ENCODE peak calls at places on chromosomes 5 and 9, in ten cellular contexts. One of them, this sample, is unnamed.

GRCh38 chr5:137491121-137491520 is 8.0 kb downstream of the SPOCK1 start:
- DNase-seq in stomach: no peak
- DNase-seq in prostate gland: no peak
- DNase-seq in transverse colon: no peak
- DNase-seq in HepG2: no peak
- DNase-seq in suprapubic skin: no peak
- DNase-seq in K562: no peak
- DNase-seq in HCT116: no peak
- DNase-seq in esophagus muscularis mucosa: no peak
- DNase-seq in breast epithelium: no peak
- DNase-seq in this sample: no peak

GRCh38 chr9:128148509-128149000 is 698 bp upstream of the LCN2 start:
- DNase-seq in stomach: no peak
- DNase-seq in prostate gland: no peak
- DNase-seq in transverse colon: no peak
- DNase-seq in HepG2: no peak
- DNase-seq in suprapubic skin: peak; percentile 55
- DNase-seq in K562: peak; percentile 30
- DNase-seq in HCT116: no peak
- DNase-seq in esophagus muscularis mucosa: no peak
- DNase-seq in breast epithelium: no peak
- DNase-seq in this sample: peak; percentile 65

GRCh38 chr5:56314536-56314935 is 81.4 kb upstream of the ANKRD55 start:
- DNase-seq in stomach: no peak
- DNase-seq in prostate gland: no peak
- DNase-seq in transverse colon: no peak
- DNase-seq in HepG2: peak; percentile 21
- DNase-seq in suprapubic skin: no peak
- DNase-seq in K562: peak; percentile 72
- DNase-seq in HCT116: no peak
- DNase-seq in esophagus muscularis mucosa: no peak
- DNase-seq in breast epithelium: no peak
- DNase-seq in this sample: no peak

GRCh38 chr9:125996671-125997509 is 249.7 kb downstream of the PBX3 start:
- DNase-seq in stomach: no peak
- DNase-seq in prostate gland: no peak
- DNase-seq in transverse colon: no peak
- DNase-seq in HepG2: no peak
- DNase-seq in suprapubic skin: peak; percentile 22
- DNase-seq in K562: no peak
- DNase-seq in HCT116: no peak
- DNase-seq in esophagus muscularis mucosa: no peak
- DNase-seq in breast epithelium: no peak
- DNase-seq in this sample: no peak

GRCh38 chr9:15524845-15525455 is 14.2 kb upstream of the PSIP1 start:
- DNase-seq in stomach: no peak
- DNase-seq in prostate gland: no peak
- DNase-seq in transverse colon: no peak
- DNase-seq in HepG2: no peak
- DNase-seq in suprapubic skin: no peak
- DNase-seq in K562: no peak
- DNase-seq in HCT116: no peak
- DNase-seq in esophagus muscularis mucosa: no peak
- DNase-seq in breast epithelium: no peak
- DNase-seq in this sample: no peak

GRCh38 chr5:21919417-21920022 is 933.6 kb downstream of the CDH12 start:
- DNase-seq in stomach: no peak
- DNase-seq in prostate gland: no peak
- DNase-seq in transverse colon: no peak
- DNase-seq in HepG2: peak; percentile 14
- DNase-seq in suprapubic skin: no peak
- DNase-seq in K562: peak; percentile 12
- DNase-seq in HCT116: no peak
- DNase-seq in esophagus muscularis mucosa: no peak
- DNase-seq in breast epithelium: no peak
- DNase-seq in this sample: no peak

GRCh38 chr5:76384189-76384588 is 18.9 kb upstream of the IQGAP2 start:
- DNase-seq in stomach: peak; percentile 86
- DNase-seq in prostate gland: no peak
- DNase-seq in transverse colon: no peak
- DNase-seq in HepG2: peak; percentile 46
- DNase-seq in suprapubic skin: no peak
- DNase-seq in K562: no peak
- DNase-seq in HCT116: no peak
- DNase-seq in esophagus muscularis mucosa: no peak
- DNase-seq in breast epithelium: no peak
- DNase-seq in this sample: no peak

GRCh38 chr9:84991506-84991855 is 322.0 kb downstream of the NTRK2 start:
- DNase-seq in stomach: no peak
- DNase-seq in prostate gland: no peak
- DNase-seq in transverse colon: no peak
- DNase-seq in HepG2: no peak
- DNase-seq in suprapubic skin: no peak
- DNase-seq in K562: no peak
- DNase-seq in HCT116: no peak
- DNase-seq in esophagus muscularis mucosa: no peak
- DNase-seq in breast epithelium: no peak
- DNase-seq in this sample: no peak

GRCh38 chr9:27572566-27572917 is 739 bp downstream of the C9orf72 start:
- DNase-seq in stomach: peak; percentile 57
- DNase-seq in prostate gland: peak; percentile 58
- DNase-seq in transverse colon: peak; percentile 64
- DNase-seq in HepG2: peak; percentile 30
- DNase-seq in suprapubic skin: no peak
- DNase-seq in K562: peak; percentile 9
- DNase-seq in HCT116: no peak
- DNase-seq in esophagus muscularis mucosa: peak; percentile 94
- DNase-seq in breast epithelium: no peak
- DNase-seq in this sample: no peak

GRCh38 chr5:56763711-56764466 is 51.5 kb upstream of the MAP3K1 start:
- DNase-seq in stomach: no peak
- DNase-seq in prostate gland: peak; percentile 43
- DNase-seq in transverse colon: peak; percentile 25
- DNase-seq in HepG2: peak; percentile 26
- DNase-seq in suprapubic skin: no peak
- DNase-seq in K562: peak; percentile 32
- DNase-seq in HCT116: no peak
- DNase-seq in esophagus muscularis mucosa: no peak
- DNase-seq in breast epithelium: peak; percentile 76
- DNase-seq in this sample: peak; percentile 89

GRCh38 chr5:141826674-141827073 is 51.5 kb downstream of the PCDH1 start:
- DNase-seq in stomach: no peak
- DNase-seq in prostate gland: no peak
- DNase-seq in transverse colon: no peak
- DNase-seq in HepG2: no peak
- DNase-seq in suprapubic skin: no peak
- DNase-seq in K562: no peak
- DNase-seq in HCT116: no peak
- DNase-seq in esophagus muscularis mucosa: no peak
- DNase-seq in breast epithelium: no peak
- DNase-seq in this sample: peak; percentile 52

GRCh38 chr5:142013734-142014495 is 1.1 kb upstream of the GNPDA1 start:
- DNase-seq in stomach: no peak
- DNase-seq in prostate gland: no peak
- DNase-seq in transverse colon: peak; percentile 45
- DNase-seq in HepG2: peak; percentile 68
- DNase-seq in suprapubic skin: peak; percentile 75
- DNase-seq in K562: peak; percentile 43
- DNase-seq in HCT116: no peak
- DNase-seq in esophagus muscularis mucosa: peak; percentile 93
- DNase-seq in breast epithelium: no peak
- DNase-seq in this sample: no peak

GRCh38 chr5:138466900-138467710 is 1.8 kb downstream of the EGR1 start:
- DNase-seq in stomach: peak; percentile 52
- DNase-seq in prostate gland: no peak
- DNase-seq in transverse colon: peak; percentile 51
- DNase-seq in HepG2: no peak
- DNase-seq in suprapubic skin: no peak
- DNase-seq in K562: no peak
- DNase-seq in HCT116: no peak
- DNase-seq in esophagus muscularis mucosa: no peak
- DNase-seq in breast epithelium: no peak
- DNase-seq in this sample: peak; percentile 82

GRCh38 chr9:135775911-135776310 is 73.9 kb downstream of the KCNT1 start:
- DNase-seq in stomach: no peak
- DNase-seq in prostate gland: no peak
- DNase-seq in transverse colon: no peak
- DNase-seq in HepG2: no peak
- DNase-seq in suprapubic skin: no peak
- DNase-seq in K562: no peak
- DNase-seq in HCT116: no peak
- DNase-seq in esophagus muscularis mucosa: no peak
- DNase-seq in breast epithelium: no peak
- DNase-seq in this sample: no peak

GRCh38 chr9:95852059-95853032 is 23.1 kb upstream of the ERCC6L2 start:
- DNase-seq in stomach: no peak
- DNase-seq in prostate gland: no peak
- DNase-seq in transverse colon: no peak
- DNase-seq in HepG2: no peak
- DNase-seq in suprapubic skin: no peak
- DNase-seq in K562: peak; percentile 38
- DNase-seq in HCT116: no peak
- DNase-seq in esophagus muscularis mucosa: no peak
- DNase-seq in breast epithelium: no peak
- DNase-seq in this sample: no peak

GRCh38 chr5:155200608-155201007 is 187.1 kb downstream of the KIF4B start:
- DNase-seq in stomach: no peak
- DNase-seq in prostate gland: no peak
- DNase-seq in transverse colon: no peak
- DNase-seq in HepG2: no peak
- DNase-seq in suprapubic skin: no peak
- DNase-seq in K562: no peak
- DNase-seq in HCT116: no peak
- DNase-seq in esophagus muscularis mucosa: no peak
- DNase-seq in breast epithelium: no peak
- DNase-seq in this sample: no peak

GRCh38 chr5:16952968-16953671 is 17.0 kb upstream of the MYO10 start:
- DNase-seq in stomach: no peak
- DNase-seq in prostate gland: no peak
- DNase-seq in transverse colon: no peak
- DNase-seq in HepG2: peak; percentile 13
- DNase-seq in suprapubic skin: no peak
- DNase-seq in K562: no peak
- DNase-seq in HCT116: no peak
- DNase-seq in esophagus muscularis mucosa: no peak
- DNase-seq in breast epithelium: no peak
- DNase-seq in this sample: no peak

GRCh38 chr5:16953729-16954128 is 17.6 kb upstream of the MYO10 start:
- DNase-seq in stomach: no peak
- DNase-seq in prostate gland: no peak
- DNase-seq in transverse colon: no peak
- DNase-seq in HepG2: no peak
- DNase-seq in suprapubic skin: no peak
- DNase-seq in K562: no peak
- DNase-seq in HCT116: no peak
- DNase-seq in esophagus muscularis mucosa: no peak
- DNase-seq in breast epithelium: no peak
- DNase-seq in this sample: no peak

GRCh38 chr5:16957305-16958165 is 21.4 kb upstream of the MYO10 start:
- DNase-seq in stomach: no peak
- DNase-seq in prostate gland: no peak
- DNase-seq in transverse colon: no peak
- DNase-seq in HepG2: no peak
- DNase-seq in suprapubic skin: no peak
- DNase-seq in K562: no peak
- DNase-seq in HCT116: no peak
- DNase-seq in esophagus muscularis mucosa: no peak
- DNase-seq in breast epithelium: no peak
- DNase-seq in this sample: no peak
- TF ChIP-seq POLR2AphosphoS5 in stomach: no peak
- TF ChIP-seq POLR2AphosphoS5 in prostate gland: no peak
- TF ChIP-seq POLR2AphosphoS5 in transverse colon: no peak
- TF ChIP-seq POLR2AphosphoS5 in HepG2: no peak
- TF ChIP-seq POLR2AphosphoS5 in suprapubic skin: no peak
- TF ChIP-seq POLR2AphosphoS5 in K562: no peak
- TF ChIP-seq POLR2AphosphoS5 in HCT116: no peak
- TF ChIP-seq POLR2AphosphoS5 in esophagus muscularis mucosa: no peak
- TF ChIP-seq POLR2AphosphoS5 in breast epithelium: no peak
- TF ChIP-seq POLR2AphosphoS5 in this sample: no peak

GRCh38 chr9:6413365-6414263 is 615 bp downstream of the UHRF2 start:
- DNase-seq in stomach: peak; percentile 42
- DNase-seq in prostate gland: peak; percentile 17
- DNase-seq in transverse colon: peak; percentile 41
- DNase-seq in HepG2: no peak
- DNase-seq in suprapubic skin: peak; percentile 75
- DNase-seq in K562: peak; percentile 21
- DNase-seq in HCT116: no peak
- DNase-seq in esophagus muscularis mucosa: no peak
- DNase-seq in breast epithelium: no peak
- DNase-seq in this sample: peak; percentile 93
- H3K4me1 ChIP-seq in stomach: peaks cover 25% of the 10 kb centered on the region
- H3K4me1 ChIP-seq in prostate gland: no peaks in the 10 kb centered on the region
- H3K4me1 ChIP-seq in transverse colon: peaks cover 36% of the 10 kb centered on the region
- H3K4me1 ChIP-seq in HepG2: peaks cover 50% of the 10 kb centered on the region
- H3K4me1 ChIP-seq in suprapubic skin: peaks cover 34% of the 10 kb centered on the region
- H3K4me1 ChIP-seq in K562: peaks cover 5% of the 10 kb centered on the region
- H3K4me1 ChIP-seq in HCT116: peaks cover 18% of the 10 kb centered on the region
- H3K4me1 ChIP-seq in esophagus muscularis mucosa: peaks cover 28% of the 10 kb centered on the region
- H3K4me1 ChIP-seq in breast epithelium: no peaks in the 10 kb centered on the region
- H3K4me1 ChIP-seq in this sample: peaks cover 56% of the 10 kb centered on the region

DNA sequence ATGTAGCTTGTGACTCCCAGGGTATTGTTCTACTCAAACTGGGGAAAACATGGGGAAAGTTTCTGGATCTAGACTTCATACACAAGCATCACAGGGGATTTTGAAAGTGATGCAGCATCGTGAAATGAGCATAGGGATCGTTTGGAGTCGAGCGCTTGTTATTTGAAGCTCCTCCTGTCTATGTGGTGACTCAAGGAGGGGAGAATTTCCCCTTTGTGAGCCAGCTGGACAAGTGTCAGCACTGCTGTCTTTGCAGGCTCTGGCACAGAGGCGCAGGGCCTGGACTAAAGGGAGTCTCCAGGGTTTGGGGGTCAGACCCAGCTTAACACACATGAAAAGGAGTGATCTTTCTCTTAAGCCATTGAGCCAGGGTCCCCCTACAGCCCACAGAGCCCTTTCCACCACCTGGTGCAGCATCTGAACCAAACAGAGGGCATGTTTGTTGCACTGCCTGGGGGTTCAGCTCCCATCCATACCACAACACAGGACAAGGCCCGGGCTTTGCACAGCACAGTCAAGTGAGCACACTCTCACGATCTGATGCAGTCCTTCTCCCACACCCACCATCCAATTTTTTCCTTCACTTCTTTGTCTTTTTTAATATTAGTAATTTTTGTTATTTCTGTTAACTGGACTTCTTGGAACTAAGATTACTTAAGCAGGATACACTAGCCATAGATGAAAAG is 50.9 kb downstream of the IRF1 start:
- DNase-seq in stomach: no peak
- DNase-seq in prostate gland: peak; percentile 72
- DNase-seq in transverse colon: peak; percentile 66
- DNase-seq in HepG2: no peak
- DNase-seq in suprapubic skin: peak; percentile 82
- DNase-seq in K562: no peak
- DNase-seq in HCT116: no peak
- DNase-seq in esophagus muscularis mucosa: peak; percentile 94
- DNase-seq in breast epithelium: peak; percentile 62
- DNase-seq in this sample: no peak
- TF ChIP-seq POLR2AphosphoS5 in stomach: peak; percentile 55
- TF ChIP-seq POLR2AphosphoS5 in prostate gland: peak; percentile 58
- TF ChIP-seq POLR2AphosphoS5 in transverse colon: peak; percentile 48
- TF ChIP-seq POLR2AphosphoS5 in HepG2: no peak
- TF ChIP-seq POLR2AphosphoS5 in suprapubic skin: no peak
- TF ChIP-seq POLR2AphosphoS5 in K562: no peak
- TF ChIP-seq POLR2AphosphoS5 in HCT116: no peak
- TF ChIP-seq POLR2AphosphoS5 in esophagus muscularis mucosa: peak; percentile 75
- TF ChIP-seq POLR2AphosphoS5 in breast epithelium: no peak
- TF ChIP-seq POLR2AphosphoS5 in this sample: peak; percentile 42

GRCh38 chr5:72380491-72381274 is 60.5 kb downstream of the PTCD2 start:
- DNase-seq in stomach: no peak
- DNase-seq in prostate gland: no peak
- DNase-seq in transverse colon: no peak
- DNase-seq in HepG2: no peak
- DNase-seq in suprapubic skin: no peak
- DNase-seq in K562: no peak
- DNase-seq in HCT116: no peak
- DNase-seq in esophagus muscularis mucosa: no peak
- DNase-seq in breast epithelium: no peak
- DNase-seq in this sample: no peak
- H3K4me1 ChIP-seq in stomach: no peaks in the 10 kb centered on the region
- H3K4me1 ChIP-seq in prostate gland: no peaks in the 10 kb centered on the region
- H3K4me1 ChIP-seq in transverse colon: no peaks in the 10 kb centered on the region
- H3K4me1 ChIP-seq in HepG2: no peaks in the 10 kb centered on the region
- H3K4me1 ChIP-seq in suprapubic skin: peaks cover 39% of the 10 kb centered on the region
- H3K4me1 ChIP-seq in K562: no peaks in the 10 kb centered on the region
- H3K4me1 ChIP-seq in HCT116: peaks cover 10% of the 10 kb centered on the region
- H3K4me1 ChIP-seq in esophagus muscularis mucosa: peaks cover 32% of the 10 kb centered on the region
- H3K4me1 ChIP-seq in breast epithelium: no peaks in the 10 kb centered on the region
- H3K4me1 ChIP-seq in this sample: no peaks in the 10 kb centered on the region

This sample was measured in spleen.